ENCODE peak calls at places on chromosome 14, in six cellular contexts. One of them, this sample, is unnamed.

GRCh38 chr14:54606178-54606577 is 39.2 kb downstream of the SAMD4A start:
- DNase-seq in PC-3: no peak
- DNase-seq in CD8-positive, alpha-beta T cell: no peak
- DNase-seq in heart right ventricle: peak; percentile 84
- DNase-seq in thyroid gland: no peak
- DNase-seq in adrenal gland: no peak
- DNase-seq in this sample: no peak

GRCh38 chr14:60101801-60102200 is 10.1 kb downstream of the PCNX4 start:
- DNase-seq in PC-3: no peak
- DNase-seq in CD8-positive, alpha-beta T cell: no peak
- DNase-seq in thyroid gland: no peak
- DNase-seq in heart right ventricle: no peak
- DNase-seq in adrenal gland: no peak
- DNase-seq in this sample: no peak

GRCh38 chr14:33611405-33612183 is 339.3 kb downstream of the EGLN3 start:
- DNase-seq in heart right ventricle: no peak
- DNase-seq in thyroid gland: no peak
- DNase-seq in adrenal gland: no peak
- DNase-seq in CD8-positive, alpha-beta T cell: no peak
- DNase-seq in PC-3: peak; percentile 69
- DNase-seq in this sample: no peak

GRCh38 chr14:86532219-86532618 is 1002.3 kb downstream of the FLRT2 start:
- DNase-seq in PC-3: peak; percentile 49
- DNase-seq in thyroid gland: no peak
- DNase-seq in CD8-positive, alpha-beta T cell: no peak
- DNase-seq in adrenal gland: no peak
- DNase-seq in heart right ventricle: no peak
- DNase-seq in this sample: no peak

GRCh38 chr14:64870160-64870559 is 9.5 kb downstream of the SPTB start:
- DNase-seq in CD8-positive, alpha-beta T cell: no peak
- DNase-seq in heart right ventricle: no peak
- DNase-seq in thyroid gland: no peak
- DNase-seq in adrenal gland: no peak
- DNase-seq in PC-3: no peak
- DNase-seq in this sample: no peak

GRCh38 chr14:69464829-69465228 is 19.7 kb upstream of the PLEKHD1 start:
- DNase-seq in adrenal gland: peak; percentile 25
- DNase-seq in heart right ventricle: no peak
- DNase-seq in thyroid gland: no peak
- DNase-seq in CD8-positive, alpha-beta T cell: no peak
- DNase-seq in PC-3: peak; percentile 92
- DNase-seq in this sample: no peak

GRCh38 chr14:96725232-96725631 is 72.0 kb upstream of the VRK1 start:
- DNase-seq in CD8-positive, alpha-beta T cell: no peak
- DNase-seq in thyroid gland: no peak
- DNase-seq in adrenal gland: no peak
- DNase-seq in PC-3: no peak
- DNase-seq in heart right ventricle: no peak
- DNase-seq in this sample: no peak

GRCh38 chr14:20684662-20685456 is 499 bp downstream of the RNASE4 start:
- DNase-seq in heart right ventricle: peak; percentile 18
- DNase-seq in PC-3: peak; percentile 50
- DNase-seq in thyroid gland: peak; percentile 12
- DNase-seq in adrenal gland: no peak
- DNase-seq in CD8-positive, alpha-beta T cell: no peak
- DNase-seq in this sample: peak; percentile 43

GRCh38 chr14:103679351-103679750 is 35.9 kb downstream of the XRCC3 start:
- DNase-seq in CD8-positive, alpha-beta T cell: peak; percentile 55
- DNase-seq in adrenal gland: peak; percentile 55
- DNase-seq in PC-3: peak; percentile 23
- DNase-seq in thyroid gland: peak; percentile 73
- DNase-seq in heart right ventricle: no peak
- DNase-seq in this sample: no peak

GRCh38 chr14:96091941-96092411 is 52.8 kb downstream of the C14orf132 start:
- DNase-seq in adrenal gland: no peak
- DNase-seq in thyroid gland: no peak
- DNase-seq in PC-3: no peak
- DNase-seq in heart right ventricle: peak; percentile 46
- DNase-seq in CD8-positive, alpha-beta T cell: no peak
- DNase-seq in this sample: no peak

GRCh38 chr14:68547305-68548193 is 245.3 kb downstream of the ZFP36L1 start:
- DNase-seq in PC-3: peak; percentile 97
- DNase-seq in heart right ventricle: peak; percentile 62
- DNase-seq in thyroid gland: peak; percentile 42
- DNase-seq in adrenal gland: peak; percentile 74
- DNase-seq in CD8-positive, alpha-beta T cell: no peak
- DNase-seq in this sample: no peak

GRCh38 chr14:101705733-101706508 is 55.6 kb upstream of the PPP2R5C start:
- DNase-seq in PC-3: peak; percentile 21
- DNase-seq in CD8-positive, alpha-beta T cell: peak; percentile 85
- DNase-seq in heart right ventricle: peak; percentile 59
- DNase-seq in adrenal gland: peak; percentile 59
- DNase-seq in thyroid gland: peak; percentile 46
- DNase-seq in this sample: peak; percentile 93

GRCh38 chr14:20197459-20197858 is 6.8 kb downstream of the OR11G2 start:
- DNase-seq in thyroid gland: no peak
- DNase-seq in adrenal gland: no peak
- DNase-seq in PC-3: no peak
- DNase-seq in heart right ventricle: no peak
- DNase-seq in CD8-positive, alpha-beta T cell: no peak
- DNase-seq in this sample: no peak

GRCh38 chr14:101353422-101353821 is 207.9 kb upstream of the DIO3 start:
- DNase-seq in adrenal gland: no peak
- DNase-seq in PC-3: no peak
- DNase-seq in heart right ventricle: no peak
- DNase-seq in thyroid gland: no peak
- DNase-seq in CD8-positive, alpha-beta T cell: peak; percentile 5
- DNase-seq in this sample: no peak

GRCh38 chr14:96484391-96484790 is 17.8 kb upstream of the PAPOLA start:
- DNase-seq in PC-3: peak; percentile 26
- DNase-seq in heart right ventricle: no peak
- DNase-seq in adrenal gland: no peak
- DNase-seq in thyroid gland: no peak
- DNase-seq in CD8-positive, alpha-beta T cell: no peak
- DNase-seq in this sample: no peak

GRCh38 chr14:49933704-49934103 is 40.8 kb downstream of the ARF6 start:
- DNase-seq in heart right ventricle: no peak
- DNase-seq in thyroid gland: no peak
- DNase-seq in PC-3: no peak
- DNase-seq in adrenal gland: no peak
- DNase-seq in CD8-positive, alpha-beta T cell: no peak
- DNase-seq in this sample: no peak
- H3K27ac ChIP-seq in heart right ventricle: no peak overlapping the region
- H3K27ac ChIP-seq in thyroid gland: no peak overlapping the region
- H3K27ac ChIP-seq in PC-3: no peak overlapping the region
- H3K27ac ChIP-seq in adrenal gland: no peak overlapping the region
- H3K27ac ChIP-seq in CD8-positive, alpha-beta T cell: no peak overlapping the region
- H3K27ac ChIP-seq in this sample: no peak overlapping the region

DNA sequence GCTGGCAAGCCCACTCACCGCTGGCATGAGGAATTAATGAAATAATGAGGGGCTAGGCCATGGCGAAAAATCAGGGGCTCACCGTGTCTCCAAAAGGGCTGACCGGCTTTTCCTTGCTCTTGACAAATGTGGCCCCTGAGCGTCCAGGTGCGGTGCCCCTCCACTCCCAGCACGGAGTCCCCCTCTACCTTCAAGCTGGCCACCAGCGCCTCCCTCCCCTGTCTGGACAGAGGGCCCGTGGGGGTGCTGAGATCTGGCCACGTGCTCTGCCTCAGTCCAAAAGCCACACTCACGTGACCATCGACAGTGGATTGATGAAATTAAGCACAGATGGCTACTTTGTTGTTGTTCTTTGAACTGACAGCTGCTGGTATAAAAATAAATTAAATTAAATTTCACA is 78.8 kb upstream of the BCL11B start:
- DNase-seq in heart right ventricle: no peak
- DNase-seq in CD8-positive, alpha-beta T cell: no peak
- DNase-seq in thyroid gland: no peak
- DNase-seq in PC-3: no peak
- DNase-seq in adrenal gland: no peak
- DNase-seq in this sample: no peak
- H3K4me3 ChIP-seq in heart right ventricle: no peak overlapping the region
- H3K4me3 ChIP-seq in CD8-positive, alpha-beta T cell: no peak overlapping the region
- H3K4me3 ChIP-seq in thyroid gland: no peak overlapping the region
- H3K4me3 ChIP-seq in PC-3: no peak overlapping the region
- H3K4me3 ChIP-seq in adrenal gland: no peak overlapping the region
- H3K4me3 ChIP-seq in this sample: no peak overlapping the region

DNA sequence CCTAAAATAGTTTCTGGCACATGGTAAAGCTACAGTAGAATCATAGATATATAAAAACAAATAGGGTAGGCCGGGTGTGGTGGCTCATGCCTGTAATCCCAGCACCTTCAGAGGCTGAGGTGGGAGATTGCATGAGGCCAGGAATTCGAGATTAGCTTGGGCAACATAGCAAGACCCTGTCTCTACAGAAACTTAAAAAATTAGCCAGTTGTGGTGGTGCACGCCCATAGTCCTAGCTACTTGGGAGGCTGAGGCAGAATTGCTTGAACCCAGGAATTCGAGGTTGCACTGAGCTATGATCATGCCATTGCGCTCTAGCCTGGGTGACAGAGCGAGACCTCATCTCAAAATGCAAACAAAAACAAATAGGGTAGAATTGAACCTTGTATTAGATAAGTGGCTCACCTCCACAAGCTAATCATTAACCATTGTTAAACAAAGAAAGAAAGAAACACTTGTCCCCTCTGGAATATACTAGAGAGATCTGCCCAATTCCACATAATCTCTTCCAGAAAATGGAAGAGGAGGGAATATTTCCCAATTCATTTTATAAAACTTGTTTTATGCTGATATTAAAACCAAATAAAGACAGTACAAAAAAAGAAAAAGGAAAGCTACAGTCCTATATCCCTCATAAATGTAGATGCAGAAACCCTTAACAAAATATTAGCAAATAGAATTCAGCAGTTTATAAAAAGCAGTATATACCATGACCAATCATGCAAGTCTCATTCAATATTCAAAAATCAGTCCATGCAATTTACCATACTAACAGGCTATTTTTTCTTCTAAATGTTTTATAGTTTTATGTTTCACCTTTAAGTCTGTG is 22.7 kb upstream of the DHRS2 start:
- DNase-seq in adrenal gland: no peak
- DNase-seq in PC-3: no peak
- DNase-seq in CD8-positive, alpha-beta T cell: no peak
- DNase-seq in heart right ventricle: no peak
- DNase-seq in thyroid gland: no peak
- DNase-seq in this sample: no peak
- H3K27ac ChIP-seq in adrenal gland: no peak overlapping the region
- H3K27ac ChIP-seq in PC-3: no peak overlapping the region
- H3K27ac ChIP-seq in CD8-positive, alpha-beta T cell: no peak overlapping the region
- H3K27ac ChIP-seq in heart right ventricle: no peak overlapping the region
- H3K27ac ChIP-seq in thyroid gland: no peak overlapping the region
- H3K27ac ChIP-seq in this sample: peak overlapping the region; percentile 56

GRCh38 chr14:105061428-105062047 is 3.7 kb downstream of the GPR132 start:
- DNase-seq in heart right ventricle: peak; percentile 59
- DNase-seq in adrenal gland: peak; percentile 21
- DNase-seq in thyroid gland: peak; percentile 42
- DNase-seq in CD8-positive, alpha-beta T cell: no peak
- DNase-seq in PC-3: no peak
- DNase-seq in this sample: peak; percentile 90

GRCh38 chr14:105059035-105059916 is 6.0 kb downstream of the GPR132 start:
- DNase-seq in thyroid gland: peak; percentile 98
- DNase-seq in adrenal gland: peak; percentile 11
- DNase-seq in heart right ventricle: peak; percentile 49
- DNase-seq in CD8-positive, alpha-beta T cell: no peak
- DNase-seq in PC-3: no peak
- DNase-seq in this sample: peak; percentile 82

GRCh38 chr14:105059917-105060565 is 5.2 kb downstream of the GPR132 start:
- DNase-seq in thyroid gland: no peak
- DNase-seq in adrenal gland: peak; percentile 13
- DNase-seq in heart right ventricle: no peak
- DNase-seq in CD8-positive, alpha-beta T cell: no peak
- DNase-seq in PC-3: no peak
- DNase-seq in this sample: no peak

GRCh38 chr14:105062048-105062433 is 3.2 kb downstream of the GPR132 start:
- DNase-seq in heart right ventricle: peak; percentile 4
- DNase-seq in thyroid gland: no peak
- DNase-seq in PC-3: no peak
- DNase-seq in CD8-positive, alpha-beta T cell: no peak
- DNase-seq in adrenal gland: no peak
- DNase-seq in this sample: no peak

DNA sequence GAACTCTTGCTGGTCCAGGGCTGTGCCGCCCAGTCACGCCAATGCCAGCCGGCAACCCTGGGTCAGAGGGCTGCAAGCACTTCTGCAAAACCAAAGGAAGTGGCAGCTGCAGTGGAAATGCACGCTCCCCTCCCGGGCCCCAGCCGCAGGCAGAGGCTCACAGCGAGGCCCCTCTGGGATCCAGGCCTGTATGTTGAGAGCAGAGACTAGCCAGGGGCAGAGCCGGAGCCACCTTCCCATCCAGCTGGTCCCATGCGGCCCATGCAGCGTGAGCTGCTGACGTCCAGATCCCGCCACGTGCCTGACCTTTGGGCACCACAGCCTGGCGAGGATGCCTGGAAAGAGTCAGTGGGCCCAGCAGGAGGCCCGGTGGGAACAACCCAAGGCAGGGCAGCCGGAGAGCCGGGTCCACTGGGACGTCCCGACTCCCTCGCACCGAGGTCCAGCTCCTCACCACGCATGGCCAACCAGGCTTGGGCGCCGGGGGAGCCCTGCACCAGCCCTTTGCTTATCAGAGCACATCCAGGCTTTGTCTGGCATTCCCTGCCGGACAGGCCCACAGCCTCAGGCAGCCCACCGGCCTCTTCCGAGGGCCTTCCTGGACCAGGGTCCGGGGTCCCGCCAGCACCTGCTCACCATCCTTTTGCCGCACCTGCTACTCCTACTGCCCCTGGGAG is 4.3 kb downstream of the GPR132 start:
- DNase-seq in thyroid gland: peak; percentile 76
- DNase-seq in heart right ventricle: peak; percentile 17
- DNase-seq in adrenal gland: peak; percentile 48
- DNase-seq in PC-3: no peak
- DNase-seq in CD8-positive, alpha-beta T cell: peak; percentile 77
- DNase-seq in this sample: peak; percentile 69
- H3K4me3 ChIP-seq in thyroid gland: no peak overlapping the region
- H3K4me3 ChIP-seq in heart right ventricle: peak overlapping the region; percentile 52
- H3K4me3 ChIP-seq in adrenal gland: no peak overlapping the region
- H3K4me3 ChIP-seq in PC-3: no peak overlapping the region
- H3K4me3 ChIP-seq in CD8-positive, alpha-beta T cell: peak overlapping the region; percentile 45
- H3K4me3 ChIP-seq in this sample: no peak overlapping the region

GRCh38 chr14:72559227-72559626 is 334.7 kb downstream of the DPF3 start:
- DNase-seq in CD8-positive, alpha-beta T cell: no peak
- DNase-seq in adrenal gland: no peak
- DNase-seq in heart right ventricle: no peak
- DNase-seq in thyroid gland: no peak
- DNase-seq in PC-3: peak; percentile 46
- DNase-seq in this sample: no peak
- H3K27ac ChIP-seq in CD8-positive, alpha-beta T cell: no peak overlapping the region
- H3K27ac ChIP-seq in adrenal gland: no peak overlapping the region
- H3K27ac ChIP-seq in heart right ventricle: no peak overlapping the region
- H3K27ac ChIP-seq in thyroid gland: no peak overlapping the region
- H3K27ac ChIP-seq in PC-3: peak overlapping the region; percentile 22
- H3K27ac ChIP-seq in this sample: no peak overlapping the region

DNA sequence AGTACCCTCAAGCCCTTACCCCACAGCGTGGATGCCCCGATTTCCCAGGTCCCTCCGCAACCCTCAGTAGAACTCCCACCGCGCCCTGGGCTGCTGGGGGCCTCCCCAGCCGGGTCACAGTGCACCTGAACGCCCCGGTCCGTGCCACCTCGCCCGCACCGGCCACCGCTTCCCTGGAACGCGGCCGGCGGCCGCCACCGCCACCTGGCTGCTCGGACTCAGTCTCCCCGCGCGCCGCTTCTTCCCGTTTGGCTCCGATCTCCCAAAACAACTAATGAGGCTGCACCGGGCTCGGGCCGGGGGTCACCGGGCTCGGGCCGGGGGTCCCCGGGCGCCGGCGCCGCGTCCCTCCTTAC is 1.0 kb downstream of the ITPK1 start:
- DNase-seq in adrenal gland: no peak
- DNase-seq in heart right ventricle: no peak
- DNase-seq in PC-3: no peak
- DNase-seq in CD8-positive, alpha-beta T cell: no peak
- DNase-seq in thyroid gland: peak; percentile 35
- DNase-seq in this sample: peak; percentile 56
- H3K4me3 ChIP-seq in adrenal gland: peak overlapping the region; percentile 53
- H3K4me3 ChIP-seq in heart right ventricle: peak overlapping the region; percentile 74
- H3K4me3 ChIP-seq in PC-3: peak overlapping the region; percentile 94
- H3K4me3 ChIP-seq in CD8-positive, alpha-beta T cell: peak overlapping the region; percentile 76
- H3K4me3 ChIP-seq in thyroid gland: peak overlapping the region; percentile 86
- H3K4me3 ChIP-seq in this sample: peak overlapping the region; percentile 91